ENCODE peak calls at places on chromosomes 7 and 10, in four cellular contexts. D, M, O and U are unnamed samples.

GRCh38 chr10:51030480-51030879 is 43.8 kb upstream of the PRKG1 start:
- DNase-seq in D (no peak), O (no peak), M (no peak), U (no peak)

GRCh38 chr7:51139796-51140195 is 176.8 kb downstream of the COBL start:
- DNase-seq in D (no peak), O (no peak), M (no peak), U (no peak)

GRCh38 chr7:30445770-30446169 is 32.8 kb downstream of the NOD1 start:
- DNase-seq in O (peak; percentile 26), D (no peak), M (peak; percentile 74), U (peak; percentile 91)

GRCh38 chr7:22231141-22231540 is 125.8 kb downstream of the RAPGEF5 start:
- DNase-seq in M (no peak), O (no peak), D (no peak), U (no peak)

GRCh38 chr7:50660040-50660829 is 95.0 kb upstream of the DDC start:
- DNase-seq in M (peak; percentile 62), O (peak; percentile 23), D (no peak), U (no peak)

GRCh38 chr7:47688311-47689100 is 106.6 kb upstream of the TNS3 start:
- DNase-seq in M (no peak), D (no peak), O (no peak), U (no peak)

GRCh38 chr7:91993976-91994375 is 53.3 kb downstream of the AKAP9 start:
- DNase-seq in D (no peak), O (no peak), M (no peak), U (peak; percentile 82)

GRCh38 chr7:30145521-30145920 is 10.7 kb downstream of the MTURN start:
- DNase-seq in O (no peak), D (no peak), M (no peak), U (no peak)